ENCODE peak calls at places on chromosomes 6 and 20, in nine cellular contexts. P, Z, I, C, X, F, S, D and E are unnamed samples.

GRCh38 chr6:114471450-114471849 is 128.6 kb upstream of the HS3ST5 start:
- DNase-seq in X (no peak), D (no peak), Z (no peak), P (no peak), C (no peak), F (no peak), I (no peak), S (no peak), E (no peak)

GRCh38 chr20:46308258-46309157 is at the start of gene CDH22:
- DNase-seq in S (no peak), Z (no peak), I (peak; percentile 77), C (peak; percentile 75), P (peak; percentile 18), X (peak; percentile 48), D (no peak), F (peak; percentile 57), E (peak; percentile 39)

GRCh38 chr6:37514377-37514776 is 14.7 kb upstream of the CCDC167 start:
- DNase-seq in P (no peak), I (no peak), D (no peak), X (no peak), F (peak; percentile 60), S (no peak), Z (no peak), C (no peak), E (no peak)

GRCh38 chr6:43540507-43540906 is 23.6 kb downstream of the POLR1C start:
- DNase-seq in C (no peak), Z (no peak), S (no peak), I (no peak), D (no peak), F (no peak), P (no peak), X (no peak), E (no peak)

GRCh38 chr6:112335736-112336135 is 11.4 kb upstream of the RFPL4B start:
- DNase-seq in I (no peak), Z (no peak), P (no peak), X (no peak), D (no peak), C (no peak), S (no peak), F (no peak), E (no peak)

GRCh38 chr6:54897462-54898189 is 51.1 kb downstream of the FAM83B start:
- DNase-seq in S (no peak), C (no peak), Z (no peak), X (no peak), I (no peak), D (no peak), P (no peak), F (no peak), E (no peak)

GRCh38 chr6:31898200-31899011 is 908 bp upstream of the EHMT2 start:
- DNase-seq in F (peak; percentile 50), I (no peak), Z (no peak), C (peak; percentile 59), S (no peak), X (no peak), P (no peak), D (no peak), E (peak; percentile 47)

GRCh38 chr20:8756410-8756809 is 312.5 kb upstream of the PLCB4 start:
- DNase-seq in C (no peak), X (peak; percentile 33), F (peak; percentile 71), P (no peak), I (no peak), S (no peak), D (no peak), Z (peak; percentile 68), E (peak; percentile 86)

GRCh38 chr20:38146628-38147027 is 18.4 kb downstream of the TGM2 start:
- DNase-seq in X (no peak), Z (no peak), I (no peak), C (no peak), D (peak; percentile 75), F (no peak), S (no peak), P (no peak), E (no peak)

GRCh38 chr6:135176464-135176863 is 4.6 kb upstream of the MYB start:
- DNase-seq in F (no peak), S (no peak), Z (no peak), C (no peak), I (no peak), D (no peak), P (no peak), X (no peak), E (no peak)

GRCh38 chr6:71107935-71108420 is 151.1 kb upstream of the B3GAT2 start:
- DNase-seq in F (peak; percentile 52), P (no peak), S (no peak), X (no peak), Z (no peak), I (no peak), D (no peak), C (no peak), E (peak; percentile 66)

GRCh38 chr6:799769-800168 is 106.8 kb upstream of the EXOC2 start:
- DNase-seq in F (no peak), C (no peak), I (no peak), Z (no peak), S (no peak), P (no peak), D (no peak), X (no peak), E (no peak)

GRCh38 chr6:152091851-152092341 is 284.4 kb downstream of the ESR1 start:
- DNase-seq in P (no peak), X (no peak), F (peak; percentile 31), C (no peak), S (no peak), D (no peak), Z (no peak), I (no peak), E (no peak)

GRCh38 chr6:47440722-47441121 is 36.9 kb upstream of the CD2AP start:
- DNase-seq in S (no peak), F (no peak), D (no peak), X (no peak), I (no peak), Z (no peak), C (peak; percentile 38), P (no peak), E (no peak)

GRCh38 chr6:106360989-106361430 is 493 bp downstream of the CRYBG1 start:
- DNase-seq in X (no peak), P (no peak), Z (no peak), F (no peak), S (peak; percentile 75), C (peak; percentile 18), I (no peak), D (peak; percentile 75), E (no peak)

GRCh38 chr6:111592726-111593515 is 12.8 kb downstream of the TRAF3IP2 start:
- DNase-seq in X (no peak), P (no peak), F (no peak), I (no peak), C (no peak), Z (no peak), D (no peak), S (no peak), E (no peak)

GRCh38 chr6:33320315-33321181 is 3.0 kb upstream of the ZBTB22 start:
- DNase-seq in X (peak; percentile 88), P (no peak), F (peak; percentile 50), I (no peak), Z (peak; percentile 67), S (peak; percentile 91), D (no peak), C (no peak), E (peak; percentile 58)

GRCh38 chr6:168045141-168045691 is 33.8 kb downstream of the FRMD1 start:
- DNase-seq in F (no peak), I (no peak), Z (no peak), D (peak; percentile 66), C (no peak), S (no peak), X (no peak), P (no peak), E (no peak)

GRCh38 chr20:46406986-46407670 is 713 bp upstream of the ELMO2 start:
- DNase-seq in D (peak; percentile 92), I (peak; percentile 84), P (peak; percentile 48), S (peak; percentile 87), X (peak; percentile 72), Z (no peak), C (no peak), F (peak; percentile 15), E (peak; percentile 25)

GRCh38 chr20:51116765-51117686 is 94.1 kb upstream of the KCNG1 start:
- DNase-seq in I (no peak), D (no peak), Z (no peak), C (no peak), S (no peak), X (no peak), P (no peak), F (no peak), E (no peak)

GRCh38 chr6:30647039-30647801 is at the start of gene C6orf136:
- DNase-seq in Z (peak; percentile 75), I (peak; percentile 92), C (peak; percentile 92), S (peak; percentile 91), D (peak; percentile 97), F (peak; percentile 91), P (peak; percentile 92), X (peak; percentile 81), E (peak; percentile 94)

GRCh38 chr20:10584319-10584812 is 89.4 kb downstream of the JAG1 start:
- DNase-seq in X (no peak), S (no peak), I (no peak), C (no peak), F (no peak), P (no peak), Z (no peak), D (no peak), E (no peak)

GRCh38 chr20:57180385-57180784 is 86.1 kb downstream of the BMP7 start:
- DNase-seq in D (no peak), X (no peak), Z (no peak), F (no peak), P (no peak), C (no peak), S (no peak), I (no peak), E (no peak)

GRCh38 chr20:51768759-51769517 is 748 bp upstream of the ATP9A start:
- DNase-seq in X (no peak), Z (no peak), S (peak; percentile 70), F (no peak), I (peak; percentile 25), D (no peak), C (no peak), P (no peak), E (no peak)